ENCODE peak calls at places on chromosomes 1 and 21, in nine cellular contexts. T, Z, Y, P, O, N, A, W and M are unnamed samples.

GRCh38 chr1:87869563-87869962 is 540.9 kb downstream of the LMO4 start:
- DNase-seq in T (no peak), Z (no peak), Y (no peak), P (peak), O (peak), N (no peak), A (no peak), W (peak), M (peak)

GRCh38 chr1:89890085-89890754 is 69.4 kb downstream of the LRRC8D start:
- DNase-seq in T (no peak), Z (no peak), Y (peak), P (peak), O (peak), N (no peak), A (no peak), W (no peak), M (peak)

GRCh38 chr1:230684146-230684545 is 29.8 kb downstream of the AGT start:
- DNase-seq in T (no peak), Z (no peak), Y (peak), P (no peak), O (no peak), N (no peak), A (no peak), W (no peak), M (no peak)

GRCh38 chr1:180501865-180502360 is 464 bp downstream of the ACBD6 start:
- DNase-seq in T (no peak), Z (no peak), Y (no peak), P (no peak), O (no peak), N (no peak), A (peak), W (no peak), M (no peak)

GRCh38 chr1:173475564-173476196 is 1.5 kb upstream of the PRDX6 start:
- DNase-seq in T (no peak), Z (no peak), Y (no peak), P (peak), O (peak), N (no peak), A (no peak), W (peak), M (peak)

GRCh38 chr21:32135401-32136363 is 143.2 kb downstream of the MIS18A start:
- DNase-seq in T (no peak), Z (no peak), Y (no peak), P (peak), O (no peak), N (no peak), A (no peak), W (peak), M (no peak)

GRCh38 chr1:173479649-173480048 is 2.5 kb downstream of the PRDX6 start:
- DNase-seq in T (no peak), Z (no peak), Y (no peak), P (no peak), O (peak), N (no peak), A (no peak), W (no peak), M (peak)

GRCh38 chr1:30511563-30512252 is 211.7 kb downstream of the MATN1 start:
- DNase-seq in T (no peak), Z (no peak), Y (no peak), P (no peak), O (no peak), N (no peak), A (peak), W (peak), M (no peak)

GRCh38 chr1:180528868-180529470 is 26.6 kb upstream of the ACBD6 start:
- DNase-seq in T (no peak), Z (no peak), Y (no peak), P (no peak), O (peak), N (no peak), A (no peak), W (no peak), M (no peak)

GRCh38 chr21:38988211-38989096 is 182.7 kb downstream of the ETS2 start:
- DNase-seq in T (no peak), Z (no peak), Y (no peak), P (no peak), O (no peak), N (no peak), A (no peak), W (no peak), M (peak)

GRCh38 chr1:247266053-247266452 is 10.2 kb downstream of the VN1R5 start:
- DNase-seq in T (no peak), Z (no peak), Y (no peak), P (no peak), O (no peak), N (no peak), A (no peak), W (no peak), M (no peak)

GRCh38 chr1:77283701-77284425 is 2.0 kb downstream of the AK5 start:
- DNase-seq in T (no peak), Z (no peak), Y (no peak), P (no peak), O (no peak), N (no peak), A (no peak), W (peak), M (peak)

GRCh38 chr1:58805716-58806571 is 22.1 kb upstream of the JUN start:
- DNase-seq in T (no peak), Z (no peak), Y (no peak), P (no peak), O (no peak), N (no peak), A (no peak), W (no peak), M (no peak)

GRCh38 chr1:42479621-42480020 is 16.5 kb downstream of the CCDC30 start:
- DNase-seq in T (peak), Z (no peak), Y (no peak), P (no peak), O (no peak), N (no peak), A (no peak), W (no peak), M (peak)

GRCh38 chr1:81414417-81415087 is 386.2 kb upstream of the ADGRL2 start:
- DNase-seq in T (peak), Z (peak), Y (peak), P (no peak), O (peak), N (peak), A (no peak), W (peak), M (peak)

GRCh38 chr1:38028105-38028591 is 15.6 kb downstream of the UTP11 start:
- DNase-seq in T (no peak), Z (no peak), Y (no peak), P (no peak), O (no peak), N (no peak), A (no peak), W (no peak), M (no peak)

GRCh38 chr1:67586596-67586995 is 98.4 kb upstream of the GADD45A start:
- DNase-seq in T (no peak), Z (no peak), Y (no peak), P (no peak), O (no peak), N (no peak), A (no peak), W (peak), M (no peak)

GRCh38 chr1:17744666-17745563 is 10.2 kb upstream of the ACTL8 start:
- DNase-seq in T (no peak), Z (no peak), Y (no peak), P (no peak), O (no peak), N (no peak), A (no peak), W (no peak), M (no peak)

GRCh38 chr1:208161656-208162375 is 82.4 kb downstream of the PLXNA2 start:
- DNase-seq in T (no peak), Z (no peak), Y (no peak), P (no peak), O (peak), N (no peak), A (no peak), W (peak), M (peak)

GRCh38 chr1:30840904-30841598 is 67.5 kb downstream of the SDC3 start:
- DNase-seq in T (no peak), Z (peak), Y (no peak), P (no peak), O (peak), N (no peak), A (no peak), W (no peak), M (peak)

GRCh38 chr1:16921391-16922185 is at the start of gene CROCC:
- DNase-seq in T (peak), Z (peak), Y (peak), P (no peak), O (peak), N (no peak), A (no peak), W (no peak), M (peak)

GRCh38 chr1:167687919-167688519 is 33.8 kb upstream of the MPZL1 start:
- DNase-seq in T (peak), Z (peak), Y (peak), P (peak), O (peak), N (no peak), A (no peak), W (peak), M (peak)

GRCh38 chr1:21833392-21833976 is 21.4 kb downstream of the LDLRAD2 start:
- DNase-seq in T (no peak), Z (no peak), Y (no peak), P (no peak), O (no peak), N (no peak), A (no peak), W (no peak), M (no peak)

GRCh38 chr1:224333309-224333926 is 3.4 kb upstream of the NVL start:
- DNase-seq in T (no peak), Z (no peak), Y (peak), P (peak), O (peak), N (no peak), A (no peak), W (peak), M (peak)

GRCh38 chr1:46556822-46557221 is 5.4 kb upstream of the KNCN start:
- DNase-seq in T (no peak), Z (no peak), Y (no peak), P (no peak), O (peak), N (no peak), A (no peak), W (peak), M (no peak)

GRCh38 chr1:93750946-93751345 is 69.3 kb upstream of the BCAR3 start:
- DNase-seq in T (no peak), Z (no peak), Y (no peak), P (no peak), O (no peak), N (no peak), A (no peak), W (no peak), M (no peak)

GRCh38 chr1:89757532-89757931 is 63.3 kb upstream of the LRRC8D start:
- DNase-seq in T (no peak), Z (no peak), Y (no peak), P (no peak), O (peak), N (no peak), A (no peak), W (no peak), M (peak)

GRCh38 chr1:51986718-51987117 is 3.8 kb downstream of the RAB3B start:
- DNase-seq in T (peak), Z (no peak), Y (no peak), P (no peak), O (no peak), N (no peak), A (no peak), W (no peak), M (no peak)

GRCh38 chr21:37636152-37636860 is 269.7 kb downstream of the DYRK1A start:
- DNase-seq in T (no peak), Z (no peak), Y (no peak), P (peak), O (peak), N (no peak), A (no peak), W (peak), M (peak)

GRCh38 chr1:67956096-67956495 is 94.3 kb downstream of the DIRAS3 start:
- DNase-seq in T (no peak), Z (no peak), Y (no peak), P (no peak), O (no peak), N (no peak), A (no peak), W (no peak), M (no peak)

GRCh38 chr1:11731719-11732283 is 4.1 kb upstream of the AGTRAP start:
- DNase-seq in T (peak), Z (peak), Y (no peak), P (peak), O (peak), N (peak), A (no peak), W (peak), M (peak)

GRCh38 chr1:228335406-228336307 is 71.0 kb downstream of the TRIM11 start:
- DNase-seq in T (peak), Z (no peak), Y (no peak), P (no peak), O (no peak), N (peak), A (no peak), W (no peak), M (no peak)

GRCh38 chr1:119040906-119041305 is 52.8 kb upstream of the TBX15 start:
- DNase-seq in T (no peak), Z (no peak), Y (no peak), P (peak), O (peak), N (no peak), A (no peak), W (peak), M (no peak)

GRCh38 chr1:78004719-78005346 is at the start of gene DNAJB4:
- DNase-seq in T (no peak), Z (peak), Y (peak), P (peak), O (peak), N (no peak), A (peak), W (peak), M (peak)

GRCh38 chr1:89987170-89987819 is 7.6 kb upstream of the ZNF326 start:
- DNase-seq in T (no peak), Z (peak), Y (peak), P (peak), O (peak), N (no peak), A (peak), W (peak), M (peak)

GRCh38 chr1:113178522-113178921 is 105.5 kb downstream of the LRIG2 start:
- DNase-seq in T (no peak), Z (no peak), Y (no peak), P (no peak), O (no peak), N (no peak), A (no peak), W (no peak), M (peak)

GRCh38 chr1:205236526-205236925 is 8.8 kb downstream of the TMCC2 start:
- DNase-seq in T (no peak), Z (no peak), Y (no peak), P (no peak), O (no peak), N (no peak), A (no peak), W (no peak), M (no peak)

GRCh38 chr1:225517697-225518096 is 89.9 kb upstream of the LBR start:
- DNase-seq in T (no peak), Z (no peak), Y (no peak), P (no peak), O (no peak), N (no peak), A (no peak), W (no peak), M (no peak)

GRCh38 chr1:202551683-202552082 is 158.6 kb downstream of the SYT2 start:
- DNase-seq in T (no peak), Z (no peak), Y (no peak), P (no peak), O (no peak), N (no peak), A (no peak), W (no peak), M (peak)